ENCODE peak calls at places on chromosomes 7 and 10, in seven cellular contexts. Z is GM12892, G is HepG2, D is SK-N-SH, E is GM12878, B is H1, P is K562. J is an unnamed sample.

GRCh38 chr7:30475580-30475979 is 3.0 kb downstream of the NOD1 start:
- DNase-seq in Z (no peak), G (no peak), D (no peak), E (no peak), B (no peak), P (no peak), J (no peak)

GRCh38 chr10:126060232-126060935 is 164.0 kb downstream of the FANK1 start:
- DNase-seq in Z (no peak), G (no peak), D (no peak), E (no peak), B (no peak), P (no peak), J (no peak)

GRCh38 chr10:7541137-7542087 is 125.4 kb downstream of the ITIH5 start:
- DNase-seq in Z (no peak), G (peak), D (no peak), E (no peak), B (peak), P (no peak), J (no peak)

GRCh38 chr10:110609592-110609991 is 34.5 kb upstream of the RBM20 start:
- DNase-seq in Z (no peak), G (no peak), D (peak), E (no peak), B (no peak), P (no peak), J (no peak)

GRCh38 chr10:119211176-119211575 is 3.8 kb downstream of the GRK5 start:
- DNase-seq in Z (no peak), G (no peak), D (no peak), E (no peak), B (no peak), P (no peak), J (no peak)

GRCh38 chr7:111162692-111163091 is 71.8 kb downstream of the LRRN3 start:
- DNase-seq in Z (no peak), G (peak), D (no peak), E (no peak), B (no peak), P (no peak), J (no peak)

GRCh38 chr10:128096486-128097199 is 29.6 kb downstream of the MKI67 start:
- DNase-seq in Z (no peak), G (no peak), D (no peak), E (no peak), B (no peak), P (no peak), J (no peak)

GRCh38 chr7:56081626-56082340 is 11.0 kb downstream of the PHKG1 start:
- DNase-seq in Z (no peak), G (no peak), D (no peak), E (no peak), B (no peak), P (no peak), J (no peak)

GRCh38 chr7:5779108-5779507 is 2.4 kb downstream of the RNF216 start:
- DNase-seq in Z (no peak), G (no peak), D (no peak), E (no peak), B (no peak), P (no peak), J (no peak)

GRCh38 chr7:44072364-44073231 is 7.2 kb upstream of the PGAM2 start:
- DNase-seq in Z (no peak), G (peak), D (peak), E (no peak), B (peak), P (peak), J (peak)

GRCh38 chr7:30935569-30935877 is 23.9 kb downstream of the AQP1 start:
- DNase-seq in Z (no peak), G (no peak), D (no peak), E (no peak), B (no peak), P (no peak), J (no peak)

GRCh38 chr7:2734084-2734601 is 46.1 kb downstream of the AMZ1 start:
- DNase-seq in Z (no peak), G (no peak), D (no peak), E (no peak), B (no peak), P (no peak), J (no peak)

GRCh38 chr7:100604976-100605911 is 3.1 kb downstream of the PCOLCE start:
- DNase-seq in Z (no peak), G (no peak), D (no peak), E (no peak), B (no peak), P (peak), J (no peak)

GRCh38 chr7:102125127-102125561 is 161.5 kb upstream of the SH2B2 start:
- DNase-seq in Z (peak), G (no peak), D (no peak), E (peak), B (peak), P (no peak), J (no peak)

GRCh38 chr7:44195901-44196300 is 4.9 kb upstream of the YKT6 start:
- DNase-seq in Z (no peak), G (no peak), D (no peak), E (no peak), B (no peak), P (no peak), J (no peak)

GRCh38 chr7:80724249-80724871 is 85.9 kb downstream of the CD36 start:
- DNase-seq in Z (no peak), G (peak), D (no peak), E (no peak), B (no peak), P (no peak), J (no peak)

GRCh38 chr7:127881564-127881963 is 149.7 kb downstream of the LRRC4 start:
- DNase-seq in Z (no peak), G (no peak), D (no peak), E (no peak), B (no peak), P (no peak), J (no peak)

GRCh38 chr10:28302012-28302667 is 724 bp downstream of the MPP7 start:
- DNase-seq in Z (no peak), G (no peak), D (no peak), E (no peak), B (no peak), P (peak), J (no peak)

GRCh38 chr10:102227050-102227449 is 951 bp downstream of the ELOVL3 start:
- DNase-seq in Z (no peak), G (peak), D (no peak), E (no peak), B (no peak), P (no peak), J (no peak)

GRCh38 chr7:154913645-154914579 is 89.0 kb downstream of the PAXIP1 start:
- DNase-seq in Z (peak), G (peak), D (peak), E (no peak), B (peak), P (peak), J (peak)

GRCh38 chr7:145986248-145986874 is 130.2 kb upstream of the CNTNAP2 start:
- DNase-seq in Z (no peak), G (no peak), D (no peak), E (no peak), B (no peak), P (no peak), J (no peak)

GRCh38 chr10:78924319-78925003 is 144.3 kb upstream of the ZMIZ1 start:
- DNase-seq in Z (no peak), G (no peak), D (no peak), E (no peak), B (no peak), P (no peak), J (no peak)

DNA sequence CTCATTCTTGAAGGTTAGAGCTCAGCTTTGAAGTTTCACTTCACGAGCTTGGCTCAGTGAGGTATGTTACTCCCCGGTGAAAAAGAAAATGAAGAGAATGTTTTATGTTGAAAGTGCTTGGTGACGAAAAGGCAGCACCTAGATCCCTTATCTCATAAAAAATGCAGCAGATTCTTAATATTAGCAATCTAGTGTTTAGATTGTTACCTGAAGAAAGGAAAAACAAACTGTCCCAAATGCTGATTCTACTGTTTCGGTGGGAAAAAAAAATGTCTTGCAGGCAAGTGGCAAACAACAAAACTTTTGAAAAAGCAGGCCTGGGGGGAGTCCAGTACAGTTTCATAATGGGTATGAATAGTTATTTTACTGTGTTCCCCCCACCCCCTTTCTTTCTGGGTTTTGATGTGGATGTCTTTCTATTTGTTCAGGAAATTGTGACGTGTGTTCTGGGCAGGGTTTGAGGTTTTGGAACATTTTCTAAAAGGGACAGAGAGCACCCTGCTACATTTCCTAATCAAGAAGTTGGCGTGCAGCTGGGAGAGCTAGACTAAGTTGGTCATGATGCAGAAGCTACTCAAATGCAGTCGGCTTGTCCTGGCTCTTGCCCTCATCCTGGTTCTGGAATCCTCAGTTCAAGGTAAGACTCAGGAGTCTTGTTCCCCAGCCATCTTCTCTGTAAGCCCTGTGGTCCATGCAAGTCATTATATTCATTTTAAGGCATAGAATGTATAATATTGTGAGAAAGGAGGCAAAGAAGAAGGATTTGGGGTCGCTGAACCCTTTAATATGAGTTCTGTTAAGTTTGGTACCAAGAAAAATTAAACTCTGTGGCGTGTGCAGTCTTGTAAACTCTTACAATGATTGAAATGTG is at the start of gene SRGN:
- DNase-seq in Z (peak), G (no peak), D (no peak), E (peak), B (no peak), P (no peak), J (no peak)
- TF ChIP-seq POLR2AphosphoS5 in Z (peak), G (no peak), D (no peak), E (peak), B (no peak), P (peak), J (peak)

DNA sequence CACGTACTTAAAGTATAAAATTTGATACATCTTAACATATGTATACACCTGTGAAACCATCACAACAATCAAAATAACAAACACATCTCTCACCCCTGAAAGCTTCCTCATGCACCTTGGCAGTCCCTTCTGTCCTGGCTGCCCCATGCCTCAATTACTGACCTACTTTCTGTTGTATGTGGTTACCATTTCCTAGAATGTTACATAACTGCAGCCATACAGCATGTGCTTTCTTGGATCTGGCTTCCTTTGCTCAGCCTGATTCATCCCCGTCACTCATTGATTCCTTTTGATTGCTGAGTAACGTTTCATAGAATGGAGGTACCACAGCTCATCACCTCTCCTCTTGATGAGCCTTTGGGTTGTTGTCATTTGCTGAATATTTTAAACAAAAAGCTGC is 165.3 kb downstream of the CELF2 start:
- DNase-seq in Z (no peak), G (no peak), D (no peak), E (no peak), B (no peak), P (no peak), J (no peak)
- TF ChIP-seq TAF1 in Z (no peak), G (no peak), D (no peak), E (no peak), B (no peak), P (no peak), J (no peak)

GRCh38 chr10:381805-382204 is 246.6 kb downstream of the ZMYND11 start:
- DNase-seq in Z (no peak), G (no peak), D (no peak), E (no peak), B (no peak), P (no peak), J (no peak)

GRCh38 chr10:378930-379704 is 243.9 kb downstream of the ZMYND11 start:
- DNase-seq in Z (no peak), G (no peak), D (no peak), E (no peak), B (no peak), P (no peak), J (no peak)

GRCh38 chr10:381346-381745 is 246.1 kb downstream of the ZMYND11 start:
- DNase-seq in Z (no peak), G (no peak), D (no peak), E (no peak), B (no peak), P (no peak), J (no peak)

GRCh38 chr10:378230-378929 is 243.1 kb downstream of the ZMYND11 start:
- DNase-seq in Z (no peak), G (no peak), D (no peak), E (no peak), B (no peak), P (no peak), J (no peak)

GRCh38 chr10:380313-380955 is 245.2 kb downstream of the ZMYND11 start:
- DNase-seq in Z (no peak), G (no peak), D (no peak), E (no peak), B (no peak), P (no peak), J (no peak)
- TF ChIP-seq POLR2AphosphoS5 in Z (no peak), G (no peak), D (no peak), E (no peak), B (no peak), P (no peak), J (no peak)

GRCh38 chr10:35006836-35007235 is 83.3 kb downstream of the CUL2 start:
- DNase-seq in Z (no peak), G (no peak), D (no peak), E (no peak), B (no peak), P (no peak), J (no peak)

GRCh38 chr10:35016009-35016408 is 74.1 kb downstream of the CUL2 start:
- DNase-seq in Z (no peak), G (no peak), D (no peak), E (no peak), B (no peak), P (no peak), J (no peak)

GRCh38 chr10:35012781-35013180 is 77.4 kb downstream of the CUL2 start:
- DNase-seq in Z (no peak), G (no peak), D (no peak), E (no peak), B (no peak), P (no peak), J (no peak)

GRCh38 chr10:35007858-35008301 is 82.3 kb downstream of the CUL2 start:
- DNase-seq in Z (no peak), G (no peak), D (no peak), E (no peak), B (no peak), P (no peak), J (no peak)

DNA sequence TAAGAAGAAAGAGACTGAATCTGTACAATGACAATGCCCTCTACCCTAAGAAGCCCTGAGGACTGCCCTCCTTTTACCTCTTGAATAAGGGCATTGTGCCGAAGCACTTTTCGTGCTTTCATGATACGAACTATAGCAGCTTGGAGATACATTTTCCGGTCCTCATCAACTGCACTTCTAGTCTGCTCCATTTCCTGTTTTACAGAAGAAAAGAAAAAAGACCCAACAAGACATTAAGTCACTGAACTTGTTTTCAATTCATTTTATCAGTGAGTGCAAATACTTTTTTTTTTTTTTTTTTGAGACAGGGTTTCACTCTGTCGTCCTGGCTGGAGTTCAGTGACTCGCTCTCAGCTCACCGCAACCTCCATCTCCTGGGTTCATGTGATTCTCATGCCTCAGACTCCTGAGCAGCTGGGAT is 78.4 kb downstream of the CUL2 start:
- DNase-seq in Z (no peak), G (no peak), D (no peak), E (no peak), B (no peak), P (no peak), J (no peak)
- TF ChIP-seq TAF1 in Z (no peak), G (no peak), D (no peak), E (no peak), B (no peak), P (no peak), J (no peak)

GRCh38 chr10:12348870-12349627 is at the start of gene CAMK1D:
- DNase-seq in Z (peak), G (no peak), D (peak), E (no peak), B (peak), P (peak), J (peak)
- TF ChIP-seq POLR2AphosphoS5 in Z (peak), G (no peak), D (peak), E (peak), B (no peak), P (no peak), J (peak)

DNA sequence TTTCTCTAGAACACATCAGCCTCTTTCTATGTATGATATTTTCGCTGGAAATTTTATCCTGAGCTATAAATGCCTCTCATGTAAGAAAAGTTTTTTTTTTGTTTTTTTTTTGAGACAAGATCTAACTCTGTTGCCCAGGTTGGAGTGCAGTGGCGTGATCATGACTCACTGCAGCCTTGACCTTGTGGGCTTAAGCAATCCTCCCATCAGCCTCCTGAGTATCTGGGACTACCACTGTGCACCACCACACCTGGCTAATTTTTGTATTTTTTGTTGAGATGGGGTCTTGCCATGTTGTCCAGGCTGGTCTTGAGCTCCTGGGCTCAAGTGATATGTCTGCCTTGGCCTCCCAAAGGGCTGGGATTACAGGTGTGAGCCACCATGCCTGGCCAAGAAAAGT is 80.4 kb downstream of the ADK start:
- DNase-seq in Z (no peak), G (peak), D (no peak), E (no peak), B (no peak), P (no peak), J (no peak)
- TF ChIP-seq TAF1 in Z (no peak), G (no peak), D (no peak), E (no peak), B (no peak), P (no peak), J (no peak)

J was measured in GM12891.